ENCODE peak calls at places on chromosomes 3 and 15, in nine cellular contexts. One of them, this sample, is unnamed.

GRCh38 chr15:40062816-40063562 is 24.0 kb upstream of the SRP14 start:
- DNase-seq in activated CD4-positive, alpha-beta T cell treated with anti-CD3 and anti-CD28 coated beads, Interleukin-2, amount 50 U/mL, for 48 hours: no peak
- DNase-seq in stimulated activated CD4-positive, alpha-beta T cell treated with anti-CD3 and anti-CD28 coated beads, Interleukin-1b, Interleukin-23, amount 100 ng/mL, for 48 hours: no peak
- DNase-seq in NCI-H774: no peak
- DNase-seq in activated CD4-positive, CD25-positive, alpha-beta regulatory T cell: no peak
- DNase-seq in upper lobe of right lung: no peak
- DNase-seq in NCI-H1105: no peak
- DNase-seq in MCF 10A: no peak
- DNase-seq in hepatic stellate cell: no peak
- DNase-seq in this sample: no peak

GRCh38 chr15:66067687-66068086 is 185.9 kb downstream of the MEGF11 start:
- DNase-seq in upper lobe of right lung: no peak
- DNase-seq in stimulated activated CD4-positive, alpha-beta T cell treated with anti-CD3 and anti-CD28 coated beads, Interleukin-1b, Interleukin-23, amount 100 ng/mL, for 48 hours: no peak
- DNase-seq in NCI-H774: no peak
- DNase-seq in NCI-H1105: no peak
- DNase-seq in MCF 10A: no peak
- DNase-seq in hepatic stellate cell: no peak
- DNase-seq in activated CD4-positive, alpha-beta T cell treated with anti-CD3 and anti-CD28 coated beads, Interleukin-2, amount 50 U/mL, for 48 hours: no peak
- DNase-seq in activated CD4-positive, CD25-positive, alpha-beta regulatory T cell: no peak
- DNase-seq in this sample: no peak

GRCh38 chr15:35596261-35596660 is 50.3 kb upstream of the DPH6 start:
- DNase-seq in NCI-H774: no peak
- DNase-seq in activated CD4-positive, alpha-beta T cell treated with anti-CD3 and anti-CD28 coated beads, Interleukin-2, amount 50 U/mL, for 48 hours: no peak
- DNase-seq in hepatic stellate cell: no peak
- DNase-seq in stimulated activated CD4-positive, alpha-beta T cell treated with anti-CD3 and anti-CD28 coated beads, Interleukin-1b, Interleukin-23, amount 100 ng/mL, for 48 hours: no peak
- DNase-seq in NCI-H1105: no peak
- DNase-seq in MCF 10A: no peak
- DNase-seq in upper lobe of right lung: no peak
- DNase-seq in activated CD4-positive, CD25-positive, alpha-beta regulatory T cell: no peak
- DNase-seq in this sample: no peak

GRCh38 chr3:177473184-177473583 is 275.9 kb upstream of the TBL1XR1 start:
- DNase-seq in NCI-H1105: no peak
- DNase-seq in MCF 10A: no peak
- DNase-seq in NCI-H774: no peak
- DNase-seq in activated CD4-positive, alpha-beta T cell treated with anti-CD3 and anti-CD28 coated beads, Interleukin-2, amount 50 U/mL, for 48 hours: no peak
- DNase-seq in activated CD4-positive, CD25-positive, alpha-beta regulatory T cell: no peak
- DNase-seq in hepatic stellate cell: no peak
- DNase-seq in stimulated activated CD4-positive, alpha-beta T cell treated with anti-CD3 and anti-CD28 coated beads, Interleukin-1b, Interleukin-23, amount 100 ng/mL, for 48 hours: no peak
- DNase-seq in upper lobe of right lung: no peak
- DNase-seq in this sample: no peak

GRCh38 chr3:88408935-88409334 is 259.2 kb downstream of the C3orf38 start:
- DNase-seq in upper lobe of right lung: no peak
- DNase-seq in activated CD4-positive, CD25-positive, alpha-beta regulatory T cell: no peak
- DNase-seq in hepatic stellate cell: no peak
- DNase-seq in NCI-H774: no peak
- DNase-seq in MCF 10A: no peak
- DNase-seq in stimulated activated CD4-positive, alpha-beta T cell treated with anti-CD3 and anti-CD28 coated beads, Interleukin-1b, Interleukin-23, amount 100 ng/mL, for 48 hours: no peak
- DNase-seq in activated CD4-positive, alpha-beta T cell treated with anti-CD3 and anti-CD28 coated beads, Interleukin-2, amount 50 U/mL, for 48 hours: no peak
- DNase-seq in NCI-H1105: no peak
- DNase-seq in this sample: no peak

GRCh38 chr15:25766421-25766820 is 96.7 kb downstream of the ATP10A start:
- DNase-seq in upper lobe of right lung: no peak
- DNase-seq in hepatic stellate cell: no peak
- DNase-seq in activated CD4-positive, alpha-beta T cell treated with anti-CD3 and anti-CD28 coated beads, Interleukin-2, amount 50 U/mL, for 48 hours: no peak
- DNase-seq in NCI-H774: no peak
- DNase-seq in stimulated activated CD4-positive, alpha-beta T cell treated with anti-CD3 and anti-CD28 coated beads, Interleukin-1b, Interleukin-23, amount 100 ng/mL, for 48 hours: no peak
- DNase-seq in activated CD4-positive, CD25-positive, alpha-beta regulatory T cell: no peak
- DNase-seq in NCI-H1105: no peak
- DNase-seq in MCF 10A: no peak
- DNase-seq in this sample: no peak

GRCh38 chr15:88083828-88084760 is 172.4 kb downstream of the NTRK3 start:
- DNase-seq in NCI-H774: no peak
- DNase-seq in activated CD4-positive, CD25-positive, alpha-beta regulatory T cell: no peak
- DNase-seq in MCF 10A: no peak
- DNase-seq in hepatic stellate cell: no peak
- DNase-seq in upper lobe of right lung: no peak
- DNase-seq in activated CD4-positive, alpha-beta T cell treated with anti-CD3 and anti-CD28 coated beads, Interleukin-2, amount 50 U/mL, for 48 hours: no peak
- DNase-seq in stimulated activated CD4-positive, alpha-beta T cell treated with anti-CD3 and anti-CD28 coated beads, Interleukin-1b, Interleukin-23, amount 100 ng/mL, for 48 hours: no peak
- DNase-seq in NCI-H1105: no peak
- DNase-seq in this sample: no peak

GRCh38 chr3:49867871-49868321 is 1.8 kb downstream of the CAMKV start:
- DNase-seq in stimulated activated CD4-positive, alpha-beta T cell treated with anti-CD3 and anti-CD28 coated beads, Interleukin-1b, Interleukin-23, amount 100 ng/mL, for 48 hours: no peak
- DNase-seq in NCI-H1105: no peak
- DNase-seq in upper lobe of right lung: no peak
- DNase-seq in hepatic stellate cell: peak
- DNase-seq in activated CD4-positive, alpha-beta T cell treated with anti-CD3 and anti-CD28 coated beads, Interleukin-2, amount 50 U/mL, for 48 hours: peak
- DNase-seq in activated CD4-positive, CD25-positive, alpha-beta regulatory T cell: no peak
- DNase-seq in NCI-H774: no peak
- DNase-seq in MCF 10A: peak
- DNase-seq in this sample: peak

This sample was measured in mammary epithelial cell.